ENCODE peak calls at places on chromosomes 11 and 22, in five cellular contexts. One of them, this sample, is unnamed.

GRCh38 chr11:12088047-12088481 is 22.3 kb upstream of the MICAL2 start:
- DNase-seq in GM23338: no peak
- DNase-seq in germinal center: no peak
- DNase-seq in HEK293T: no peak
- DNase-seq in nephron progenitor cell: no peak
- DNase-seq in this sample: no peak

GRCh38 chr11:20443596-20443995 is 56.1 kb downstream of the PRMT3 start:
- DNase-seq in GM23338: peak; percentile 40
- DNase-seq in germinal center: peak; percentile 3
- DNase-seq in HEK293T: peak; percentile 12
- DNase-seq in nephron progenitor cell: no peak
- DNase-seq in this sample: peak; percentile 25

GRCh38 chr11:83971063-83971462 is 684.9 kb upstream of the CCDC90B start:
- DNase-seq in GM23338: peak; percentile 20
- DNase-seq in germinal center: no peak
- DNase-seq in HEK293T: no peak
- DNase-seq in nephron progenitor cell: no peak
- DNase-seq in this sample: no peak

GRCh38 chr11:96257972-96258951 is 84.7 kb downstream of the MAML2 start:
- DNase-seq in GM23338: no peak
- DNase-seq in germinal center: peak; percentile 55
- DNase-seq in HEK293T: no peak
- DNase-seq in nephron progenitor cell: no peak
- DNase-seq in this sample: peak; percentile 81

GRCh38 chr11:116644948-116645305 is 127.9 kb downstream of the BUD13 start:
- DNase-seq in GM23338: peak; percentile 66
- DNase-seq in germinal center: no peak
- DNase-seq in HEK293T: no peak
- DNase-seq in nephron progenitor cell: no peak
- DNase-seq in this sample: no peak

GRCh38 chr11:30487200-30487898 is 98.8 kb downstream of the MPPED2 start:
- DNase-seq in GM23338: no peak
- DNase-seq in germinal center: no peak
- DNase-seq in HEK293T: no peak
- DNase-seq in nephron progenitor cell: no peak
- DNase-seq in this sample: no peak

GRCh38 chr22:43946391-43946680 is 8.9 kb upstream of the SAMM50 start:
- DNase-seq in GM23338: no peak
- DNase-seq in germinal center: no peak
- DNase-seq in HEK293T: peak; percentile 47
- DNase-seq in nephron progenitor cell: no peak
- DNase-seq in this sample: no peak

GRCh38 chr11:128593281-128593680 is 5.9 kb upstream of the ETS1 start:
- DNase-seq in GM23338: peak; percentile 62
- DNase-seq in germinal center: no peak
- DNase-seq in HEK293T: peak; percentile 20
- DNase-seq in nephron progenitor cell: no peak
- DNase-seq in this sample: no peak

GRCh38 chr11:131904756-131905155 is 534.3 kb downstream of the NTM start:
- DNase-seq in GM23338: peak; percentile 84
- DNase-seq in germinal center: no peak
- DNase-seq in HEK293T: no peak
- DNase-seq in nephron progenitor cell: no peak
- DNase-seq in this sample: no peak

GRCh38 chr22:47225931-47226633 is 463.6 kb downstream of the TBC1D22A start:
- DNase-seq in GM23338: no peak
- DNase-seq in germinal center: no peak
- DNase-seq in HEK293T: no peak
- DNase-seq in nephron progenitor cell: no peak
- DNase-seq in this sample: no peak

GRCh38 chr22:23557036-23557435 is 23.1 kb downstream of the IGLL1 start:
- DNase-seq in GM23338: no peak
- DNase-seq in germinal center: no peak
- DNase-seq in HEK293T: no peak
- DNase-seq in nephron progenitor cell: no peak
- DNase-seq in this sample: no peak

GRCh38 chr11:65588199-65589054 is 7.2 kb downstream of the KCNK7 start:
- DNase-seq in GM23338: peak; percentile 88
- DNase-seq in germinal center: peak; percentile 86
- DNase-seq in HEK293T: peak; percentile 76
- DNase-seq in nephron progenitor cell: no peak
- DNase-seq in this sample: peak; percentile 84

GRCh38 chr11:69113226-69113625 is 42.5 kb upstream of the SMIM38 start:
- DNase-seq in GM23338: no peak
- DNase-seq in germinal center: no peak
- DNase-seq in HEK293T: no peak
- DNase-seq in nephron progenitor cell: no peak
- DNase-seq in this sample: no peak

GRCh38 chr22:41873391-41873790 is 40.5 kb downstream of the SREBF2 start:
- DNase-seq in GM23338: no peak
- DNase-seq in germinal center: no peak
- DNase-seq in HEK293T: no peak
- DNase-seq in nephron progenitor cell: no peak
- DNase-seq in this sample: no peak

GRCh38 chr11:68688881-68689280 is 4.5 kb downstream of the GAL start:
- DNase-seq in GM23338: no peak
- DNase-seq in germinal center: no peak
- DNase-seq in HEK293T: no peak
- DNase-seq in nephron progenitor cell: no peak
- DNase-seq in this sample: no peak

GRCh38 chr11:74581954-74582547 is 10.3 kb upstream of the POLD3 start:
- DNase-seq in GM23338: no peak
- DNase-seq in germinal center: no peak
- DNase-seq in HEK293T: no peak
- DNase-seq in nephron progenitor cell: no peak
- DNase-seq in this sample: no peak

This sample was measured in OCI-LY7.